ENCODE peak calls at places on chromosomes 11 and 22, in four cellular contexts. F is smooth muscle cell of the brain vasculature, Y is LoVo, A is transverse colon. O is an unnamed sample.

GRCh38 chr11:75677275-75677674 is 8.4 kb upstream of the MAP6 start:
- DNase-seq in F (no peak), Y (no peak), A (no peak), O (no peak)

GRCh38 chr11:2777871-2778629 is 78.3 kb upstream of the KCNQ1OT1 start:
- DNase-seq in F (no peak), Y (no peak), A (no peak), O (no peak)

GRCh38 chr22:36773935-36774334 is 2.0 kb downstream of the IFT27 start:
- DNase-seq in F (no peak), Y (peak; percentile 8), A (no peak), O (peak; percentile 72)

GRCh38 chr11:66568124-66568916 is at the start of gene CTSF:
- DNase-seq in F (no peak), Y (no peak), A (peak; percentile 85), O (no peak)

GRCh38 chr22:29799217-29799680 is 32.1 kb downstream of the UQCR10 start:
- DNase-seq in F (peak; percentile 4), Y (peak; percentile 28), A (peak; percentile 70), O (peak; percentile 17)

GRCh38 chr22:49735411-49736311 is 92.0 kb downstream of the BRD1 start:
- DNase-seq in F (no peak), Y (peak; percentile 8), A (no peak), O (peak; percentile 22)

GRCh38 chr11:113728814-113729213 is 22.7 kb upstream of the TMPRSS5 start:
- DNase-seq in F (no peak), Y (no peak), A (no peak), O (no peak)

GRCh38 chr11:77883775-77884174 is 62.8 kb downstream of the AAMDC start:
- DNase-seq in F (no peak), Y (no peak), A (no peak), O (no peak)

GRCh38 chr22:49267996-49268395 is 559.7 kb downstream of the BRD1 start:
- DNase-seq in F (no peak), Y (no peak), A (no peak), O (no peak)

GRCh38 chr11:16925495-16926065 is 88.6 kb downstream of the PLEKHA7 start:
- DNase-seq in F (no peak), Y (peak; percentile 72), A (peak; percentile 55), O (peak; percentile 77)

GRCh38 chr11:18369398-18369797 is 25.0 kb upstream of the LDHA start:
- DNase-seq in F (no peak), Y (no peak), A (no peak), O (no peak)

GRCh38 chr11:117597083-117597482 is 199.9 kb downstream of the DSCAML1 start:
- DNase-seq in F (no peak), Y (peak; percentile 37), A (peak; percentile 19), O (no peak)

GRCh38 chr22:35538801-35539321 is 1.8 kb upstream of the RASD2 start:
- DNase-seq in F (no peak), Y (peak; percentile 41), A (peak; percentile 49), O (no peak)

GRCh38 chr22:37817705-37818311 is 5.4 kb upstream of the GALR3 start:
- DNase-seq in F (peak; percentile 62), Y (peak; percentile 50), A (peak; percentile 90), O (peak; percentile 75)

GRCh38 chr11:115919341-115920086 is 415.3 kb upstream of the CADM1 start:
- DNase-seq in F (no peak), Y (no peak), A (no peak), O (peak; percentile 96)

GRCh38 chr11:10604340-10604748 is 35.9 kb upstream of the LYVE1 start:
- DNase-seq in F (no peak), Y (no peak), A (peak; percentile 40), O (no peak)

GRCh38 chr11:10785146-10785474 is 23.6 kb downstream of the EIF4G2 start:
- DNase-seq in F (no peak), Y (no peak), A (no peak), O (no peak)

GRCh38 chr11:86135319-86135714 is 66.4 kb upstream of the PICALM start:
- DNase-seq in F (no peak), Y (no peak), A (no peak), O (no peak)

GRCh38 chr11:44315947-44316387 is 6.0 kb upstream of the ALX4 start:
- DNase-seq in F (no peak), Y (no peak), A (no peak), O (no peak)

GRCh38 chr11:130576146-130576545 is 127.7 kb downstream of the ADAMTS15 start:
- DNase-seq in F (no peak), Y (no peak), A (no peak), O (no peak)

GRCh38 chr11:120013325-120014250 is 124.3 kb downstream of the TRIM29 start:
- DNase-seq in F (no peak), Y (peak; percentile 18), A (peak; percentile 57), O (peak; percentile 5)

GRCh38 chr11:119806064-119806915 is 77.3 kb upstream of the NECTIN1 start:
- DNase-seq in F (no peak), Y (no peak), A (peak; percentile 39), O (no peak)

GRCh38 chr22:46052331-46052771 is 75.4 kb upstream of the WNT7B start:
- DNase-seq in F (no peak), Y (no peak), A (peak; percentile 14), O (no peak)

GRCh38 chr11:63843042-63843441 is 4.1 kb downstream of the MARK2 start:
- DNase-seq in F (no peak), Y (no peak), A (no peak), O (no peak)

GRCh38 chr11:77312107-77312506 is 10.6 kb upstream of the GDPD4 start:
- DNase-seq in F (no peak), Y (no peak), A (no peak), O (no peak)